ENCODE peak calls at places on chromosomes 1 and 21, in six cellular contexts. One of them, this sample, is unnamed.

GRCh38 chr1:168664069-168664834 is 64.8 kb downstream of the DPT start:
- ATAC-seq in upper lobe of left lung: no peak
- ATAC-seq in GM12878: no peak
- ATAC-seq in A549: no peak
- ATAC-seq in HepG2: peak; percentile 74
- ATAC-seq in K562: no peak
- ATAC-seq in this sample: no peak

GRCh38 chr1:167805041-167805556 is 83.3 kb downstream of the MPZL1 start:
- ATAC-seq in upper lobe of left lung: no peak
- ATAC-seq in GM12878: peak; percentile 17
- ATAC-seq in A549: no peak
- ATAC-seq in HepG2: no peak
- ATAC-seq in K562: no peak
- ATAC-seq in this sample: no peak

GRCh38 chr1:3327936-3328590 is 126.4 kb upstream of the ARHGEF16 start:
- ATAC-seq in upper lobe of left lung: no peak
- ATAC-seq in GM12878: no peak
- ATAC-seq in A549: no peak
- ATAC-seq in HepG2: no peak
- ATAC-seq in K562: no peak
- ATAC-seq in this sample: no peak

GRCh38 chr1:176801553-176802020 is 338.6 kb downstream of the PAPPA2 start:
- ATAC-seq in upper lobe of left lung: peak; percentile 95
- ATAC-seq in GM12878: no peak
- ATAC-seq in A549: no peak
- ATAC-seq in HepG2: no peak
- ATAC-seq in K562: no peak
- ATAC-seq in this sample: peak; percentile 83

GRCh38 chr1:36653850-36654249 is 171.1 kb upstream of the CSF3R start:
- ATAC-seq in upper lobe of left lung: no peak
- ATAC-seq in GM12878: no peak
- ATAC-seq in A549: no peak
- ATAC-seq in HepG2: no peak
- ATAC-seq in K562: no peak
- ATAC-seq in this sample: no peak

GRCh38 chr1:10295471-10296085 is 85.2 kb downstream of the KIF1B start:
- ATAC-seq in upper lobe of left lung: no peak
- ATAC-seq in GM12878: no peak
- ATAC-seq in A549: no peak
- ATAC-seq in HepG2: no peak
- ATAC-seq in K562: no peak
- ATAC-seq in this sample: no peak

GRCh38 chr1:193538004-193538355 is 351.6 kb upstream of the B3GALT2 start:
- ATAC-seq in upper lobe of left lung: no peak
- ATAC-seq in GM12878: no peak
- ATAC-seq in A549: no peak
- ATAC-seq in HepG2: no peak
- ATAC-seq in K562: no peak
- ATAC-seq in this sample: no peak

GRCh38 chr1:8533907-8534306 is 216.0 kb downstream of the SLC45A1 start:
- ATAC-seq in upper lobe of left lung: no peak
- ATAC-seq in GM12878: peak; percentile 64
- ATAC-seq in A549: no peak
- ATAC-seq in HepG2: no peak
- ATAC-seq in K562: no peak
- ATAC-seq in this sample: no peak

GRCh38 chr21:31310750-31311149 is 33.3 kb downstream of the TIAM1 start:
- ATAC-seq in upper lobe of left lung: no peak
- ATAC-seq in GM12878: no peak
- ATAC-seq in A549: no peak
- ATAC-seq in HepG2: no peak
- ATAC-seq in K562: no peak
- ATAC-seq in this sample: no peak

GRCh38 chr1:46757956-46758304 is 39.0 kb upstream of the EFCAB14 start:
- ATAC-seq in upper lobe of left lung: peak; percentile 23
- ATAC-seq in GM12878: no peak
- ATAC-seq in A549: no peak
- ATAC-seq in HepG2: no peak
- ATAC-seq in K562: no peak
- ATAC-seq in this sample: no peak

GRCh38 chr1:223102797-223103533 is 40.1 kb downstream of the TLR5 start:
- ATAC-seq in upper lobe of left lung: no peak
- ATAC-seq in GM12878: no peak
- ATAC-seq in A549: no peak
- ATAC-seq in HepG2: no peak
- ATAC-seq in K562: peak; percentile 53
- ATAC-seq in this sample: peak; percentile 81

GRCh38 chr1:167509587-167509986 is 8.7 kb downstream of the CD247 start:
- ATAC-seq in upper lobe of left lung: no peak
- ATAC-seq in GM12878: no peak
- ATAC-seq in A549: no peak
- ATAC-seq in HepG2: no peak
- ATAC-seq in K562: no peak
- ATAC-seq in this sample: no peak

GRCh38 chr1:109354940-109355339 is 42.8 kb downstream of the SORT1 start:
- ATAC-seq in upper lobe of left lung: no peak
- ATAC-seq in GM12878: no peak
- ATAC-seq in A549: no peak
- ATAC-seq in HepG2: no peak
- ATAC-seq in K562: no peak
- ATAC-seq in this sample: no peak

GRCh38 chr1:75861831-75862230 is 65.1 kb downstream of the MSH4 start:
- ATAC-seq in upper lobe of left lung: no peak
- ATAC-seq in GM12878: no peak
- ATAC-seq in A549: no peak
- ATAC-seq in HepG2: peak; percentile 49
- ATAC-seq in K562: no peak
- ATAC-seq in this sample: no peak

GRCh38 chr1:161214374-161214773 is 721 bp upstream of the FCER1G start:
- ATAC-seq in upper lobe of left lung: peak; percentile 52
- ATAC-seq in GM12878: no peak
- ATAC-seq in A549: no peak
- ATAC-seq in HepG2: no peak
- ATAC-seq in K562: no peak
- ATAC-seq in this sample: no peak

GRCh38 chr1:159817276-159818041 is 9.2 kb upstream of the SLAMF8 start:
- ATAC-seq in upper lobe of left lung: no peak
- ATAC-seq in GM12878: no peak
- ATAC-seq in A549: peak; percentile 70
- ATAC-seq in HepG2: peak; percentile 72
- ATAC-seq in K562: peak; percentile 89
- ATAC-seq in this sample: no peak

GRCh38 chr1:19414490-19414889 is 70.8 kb downstream of the CAPZB start:
- ATAC-seq in upper lobe of left lung: peak; percentile 54
- ATAC-seq in GM12878: no peak
- ATAC-seq in A549: no peak
- ATAC-seq in HepG2: no peak
- ATAC-seq in K562: no peak
- ATAC-seq in this sample: peak; percentile 86

GRCh38 chr1:201021333-201022177 is 2.0 kb downstream of the KIF21B start:
- ATAC-seq in upper lobe of left lung: no peak
- ATAC-seq in GM12878: peak; percentile 5
- ATAC-seq in A549: no peak
- ATAC-seq in HepG2: no peak
- ATAC-seq in K562: no peak
- ATAC-seq in this sample: no peak

GRCh38 chr1:24117722-24118409 is 5.9 kb upstream of the MYOM3 start:
- ATAC-seq in upper lobe of left lung: peak; percentile 58
- ATAC-seq in GM12878: no peak
- ATAC-seq in A549: peak; percentile 86
- ATAC-seq in HepG2: peak; percentile 40
- ATAC-seq in K562: peak; percentile 39
- ATAC-seq in this sample: no peak

GRCh38 chr21:41933259-41934079 is 20.3 kb downstream of the C2CD2 start:
- ATAC-seq in upper lobe of left lung: peak; percentile 28
- ATAC-seq in GM12878: no peak
- ATAC-seq in A549: peak; percentile 14
- ATAC-seq in HepG2: peak; percentile 39
- ATAC-seq in K562: no peak
- ATAC-seq in this sample: peak; percentile 39

GRCh38 chr21:33901421-33902288 is 13.9 kb downstream of the ATP5PO start:
- ATAC-seq in upper lobe of left lung: peak; percentile 84
- ATAC-seq in GM12878: peak; percentile 70
- ATAC-seq in A549: peak; percentile 92
- ATAC-seq in HepG2: peak; percentile 88
- ATAC-seq in K562: peak; percentile 85
- ATAC-seq in this sample: peak; percentile 57

GRCh38 chr21:33259995-33260394 is 6.2 kb upstream of the IL10RB start:
- ATAC-seq in upper lobe of left lung: no peak
- ATAC-seq in GM12878: no peak
- ATAC-seq in A549: no peak
- ATAC-seq in HepG2: peak; percentile 97
- ATAC-seq in K562: no peak
- ATAC-seq in this sample: no peak

GRCh38 chr21:38170283-38170682 is 86.5 kb upstream of the KCNJ15 start:
- ATAC-seq in upper lobe of left lung: peak; percentile 43
- ATAC-seq in GM12878: peak; percentile 76
- ATAC-seq in A549: peak; percentile 57
- ATAC-seq in HepG2: no peak
- ATAC-seq in K562: no peak
- ATAC-seq in this sample: no peak

GRCh38 chr21:15732290-15732995 is 2.7 kb downstream of the USP25 start:
- ATAC-seq in upper lobe of left lung: no peak
- ATAC-seq in GM12878: peak; percentile 61
- ATAC-seq in A549: no peak
- ATAC-seq in HepG2: no peak
- ATAC-seq in K562: peak; percentile 49
- ATAC-seq in this sample: no peak

GRCh38 chr1:216566809-216567208 is 143.6 kb upstream of the USH2A start:
- ATAC-seq in upper lobe of left lung: no peak
- ATAC-seq in GM12878: peak; percentile 48
- ATAC-seq in A549: no peak
- ATAC-seq in HepG2: no peak
- ATAC-seq in K562: no peak
- ATAC-seq in this sample: no peak

GRCh38 chr1:25477448-25478034 is 46.8 kb downstream of the MACO1 start:
- ATAC-seq in upper lobe of left lung: no peak
- ATAC-seq in GM12878: peak; percentile 44
- ATAC-seq in A549: no peak
- ATAC-seq in HepG2: no peak
- ATAC-seq in K562: peak; percentile 76
- ATAC-seq in this sample: no peak

GRCh38 chr1:35650416-35650815 is 9.1 kb upstream of the PSMB2 start:
- ATAC-seq in upper lobe of left lung: no peak
- ATAC-seq in GM12878: no peak
- ATAC-seq in A549: no peak
- ATAC-seq in HepG2: no peak
- ATAC-seq in K562: no peak
- ATAC-seq in this sample: no peak

DNA sequence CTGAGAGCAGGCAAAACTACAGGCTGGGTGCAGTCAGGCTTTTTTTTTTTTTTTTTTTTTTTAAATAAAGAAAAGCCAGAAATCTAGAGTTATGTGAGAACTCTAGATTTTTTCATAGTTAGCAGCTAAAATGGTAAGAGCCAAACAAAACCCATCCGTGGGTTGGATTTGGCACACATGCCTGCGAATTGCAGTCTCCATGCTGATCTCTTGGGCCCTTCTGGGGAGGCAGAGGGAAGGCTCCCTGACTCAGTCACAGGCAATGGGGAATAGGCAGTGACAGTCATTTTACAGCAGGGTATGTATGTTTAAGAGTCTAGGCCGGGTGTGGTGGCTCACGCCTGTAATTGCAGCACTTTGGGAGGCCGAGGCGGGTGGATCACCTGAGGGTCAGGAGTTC is 2.6 kb downstream of the TXLNA start:
- ATAC-seq in upper lobe of left lung: no peak
- ATAC-seq in GM12878: no peak
- ATAC-seq in A549: no peak
- ATAC-seq in HepG2: no peak
- ATAC-seq in K562: no peak
- ATAC-seq in this sample: no peak
- H3K27ac ChIP-seq in upper lobe of left lung: no peak overlapping the region
- H3K27ac ChIP-seq in GM12878: no peak overlapping the region
- H3K27ac ChIP-seq in A549: no peak overlapping the region
- H3K27ac ChIP-seq in HepG2: no peak overlapping the region
- H3K27ac ChIP-seq in K562: peak overlapping the region; percentile 89
- H3K27ac ChIP-seq in this sample: no peak overlapping the region

GRCh38 chr1:111909010-111909409 is 80.5 kb downstream of the KCND3 start:
- ATAC-seq in upper lobe of left lung: no peak
- ATAC-seq in GM12878: no peak
- ATAC-seq in A549: no peak
- ATAC-seq in HepG2: no peak
- ATAC-seq in K562: no peak
- ATAC-seq in this sample: no peak
- TF ChIP-seq EP300 in upper lobe of left lung: no peak
- TF ChIP-seq EP300 in GM12878: no peak
- TF ChIP-seq EP300 in A549: no peak
- TF ChIP-seq EP300 in HepG2: no peak
- TF ChIP-seq EP300 in K562: no peak
- TF ChIP-seq EP300 in this sample: no peak

DNA sequence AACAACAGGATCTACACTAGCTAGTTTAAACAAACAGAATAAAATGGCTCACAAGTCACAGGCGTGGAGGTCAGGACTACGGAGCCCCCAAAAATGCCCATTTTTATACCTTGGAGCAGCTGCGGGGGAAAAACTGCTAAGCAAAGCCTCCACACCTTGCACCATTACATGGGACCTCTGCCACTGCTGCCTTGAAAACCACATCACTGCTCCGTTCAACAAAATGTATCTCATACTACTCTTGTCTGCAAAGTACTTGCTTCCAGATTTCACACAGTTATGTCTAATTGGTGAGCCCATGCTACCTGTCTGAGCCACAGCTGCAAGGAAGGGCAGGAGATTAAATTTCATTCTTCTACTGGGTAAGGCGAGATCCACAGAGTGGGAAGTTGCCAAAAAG is 24.4 kb downstream of the MRPL39 start:
- ATAC-seq in upper lobe of left lung: no peak
- ATAC-seq in GM12878: no peak
- ATAC-seq in A549: no peak
- ATAC-seq in HepG2: no peak
- ATAC-seq in K562: no peak
- ATAC-seq in this sample: no peak
- TF ChIP-seq POLR2A in upper lobe of left lung: no peak
- TF ChIP-seq POLR2A in GM12878: peak; percentile 78
- TF ChIP-seq POLR2A in A549: no peak
- TF ChIP-seq POLR2A in HepG2: no peak
- TF ChIP-seq POLR2A in K562: no peak
- TF ChIP-seq POLR2A in this sample: no peak

GRCh38 chr1:23081376-23081775 is 62.1 kb downstream of the KDM1A start:
- ATAC-seq in upper lobe of left lung: no peak
- ATAC-seq in GM12878: peak; percentile 42
- ATAC-seq in A549: peak; percentile 62
- ATAC-seq in HepG2: peak; percentile 52
- ATAC-seq in K562: peak; percentile 64
- ATAC-seq in this sample: no peak

GRCh38 chr1:23080885-23081284 is 61.6 kb downstream of the KDM1A start:
- ATAC-seq in upper lobe of left lung: no peak
- ATAC-seq in GM12878: no peak
- ATAC-seq in A549: no peak
- ATAC-seq in HepG2: no peak
- ATAC-seq in K562: no peak
- ATAC-seq in this sample: no peak

GRCh38 chr1:23084880-23085279 is 65.6 kb downstream of the KDM1A start:
- ATAC-seq in upper lobe of left lung: no peak
- ATAC-seq in GM12878: no peak
- ATAC-seq in A549: no peak
- ATAC-seq in HepG2: no peak
- ATAC-seq in K562: peak; percentile 11
- ATAC-seq in this sample: no peak

GRCh38 chr1:23088027-23088426 is 68.8 kb downstream of the KDM1A start:
- ATAC-seq in upper lobe of left lung: no peak
- ATAC-seq in GM12878: no peak
- ATAC-seq in A549: no peak
- ATAC-seq in HepG2: no peak
- ATAC-seq in K562: no peak
- ATAC-seq in this sample: no peak

GRCh38 chr1:23083714-23084480 is 64.6 kb downstream of the KDM1A start:
- ATAC-seq in upper lobe of left lung: peak; percentile 59
- ATAC-seq in GM12878: no peak
- ATAC-seq in A549: no peak
- ATAC-seq in HepG2: no peak
- ATAC-seq in K562: no peak
- ATAC-seq in this sample: no peak
- H3K27ac ChIP-seq in upper lobe of left lung: no peak overlapping the region
- H3K27ac ChIP-seq in GM12878: no peak overlapping the region
- H3K27ac ChIP-seq in A549: no peak overlapping the region
- H3K27ac ChIP-seq in HepG2: no peak overlapping the region
- H3K27ac ChIP-seq in K562: no peak overlapping the region
- H3K27ac ChIP-seq in this sample: no peak overlapping the region